ENCODE peak calls at places on chromosomes 6 and 20, in five cellular contexts. H is breast epithelium, U is GM12878, L is HepG2, Y is sigmoid colon. F is an unnamed sample.

GRCh38 chr6:31042801-31043200 is 32.5 kb downstream of the MUC22 start:
- DNase-seq in H (peak; percentile 52), U (no peak), L (peak; percentile 56), Y (no peak), F (no peak)

GRCh38 chr6:115323001-115323400 is 737.7 kb downstream of the FRK start:
- DNase-seq in H (no peak), U (no peak), L (no peak), Y (no peak), F (no peak)

GRCh38 chr6:136669299-136669699 is 119.1 kb upstream of the MAP7 start:
- DNase-seq in H (no peak), U (no peak), L (peak; percentile 19), Y (no peak), F (no peak)

GRCh38 chr20:15496501-15497039 is 1076.7 kb downstream of the KIF16B start:
- DNase-seq in H (no peak), U (no peak), L (no peak), Y (no peak), F (no peak)

GRCh38 chr6:167699141-167700036 is 127.3 kb upstream of the AFDN start:
- DNase-seq in H (peak; percentile 48), U (peak; percentile 27), L (no peak), Y (peak; percentile 82), F (peak; percentile 86)

GRCh38 chr20:61934716-61935530 is 130.8 kb downstream of the TAF4 start:
- DNase-seq in H (no peak), U (no peak), L (no peak), Y (peak; percentile 25), F (peak; percentile 54)

GRCh38 chr6:87803784-87804183 is 101.8 kb upstream of the AKIRIN2 start:
- DNase-seq in H (no peak), U (no peak), L (no peak), Y (no peak), F (no peak)

GRCh38 chr6:35602133-35602946 is 86.4 kb downstream of the FKBP5 start:
- DNase-seq in H (peak; percentile 59), U (no peak), L (peak; percentile 35), Y (peak; percentile 81), F (no peak)

GRCh38 chr6:40582892-40583291 is 4.3 kb downstream of the LRFN2 start:
- DNase-seq in H (no peak), U (no peak), L (no peak), Y (no peak), F (no peak)

GRCh38 chr20:34530342-34530741 is 14.1 kb downstream of the DYNLRB1 start:
- DNase-seq in H (no peak), U (no peak), L (no peak), Y (peak; percentile 39), F (peak; percentile 30)

GRCh38 chr6:168158280-168158979 is 79.4 kb upstream of the FRMD1 start:
- DNase-seq in H (peak; percentile 50), U (no peak), L (no peak), Y (peak; percentile 56), F (no peak)

GRCh38 chr6:156970595-156971112 is 193.5 kb downstream of the ARID1B start:
- DNase-seq in H (no peak), U (no peak), L (no peak), Y (no peak), F (no peak)

GRCh38 chr20:41428285-41428684 is 61.7 kb upstream of the EMILIN3 start:
- DNase-seq in H (no peak), U (no peak), L (peak; percentile 87), Y (no peak), F (no peak)

GRCh38 chr6:4059115-4059777 is 19.7 kb downstream of the FAM217A start:
- DNase-seq in H (no peak), U (no peak), L (peak; percentile 76), Y (no peak), F (no peak)

GRCh38 chr20:11922561-11922960 is 4.9 kb downstream of the BTBD3 start:
- DNase-seq in H (peak; percentile 51), U (no peak), L (no peak), Y (no peak), F (no peak)

GRCh38 chr20:39069976-39070375 is 107.8 kb downstream of the DHX35 start:
- DNase-seq in H (no peak), U (no peak), L (no peak), Y (no peak), F (no peak)

GRCh38 chr20:32528291-32528891 is 56.7 kb downstream of the NOL4L start:
- DNase-seq in H (no peak), U (no peak), L (no peak), Y (no peak), F (no peak)

GRCh38 chr6:47083586-47084047 is 41.5 kb upstream of the ADGRF1 start:
- DNase-seq in H (peak; percentile 81), U (no peak), L (peak; percentile 86), Y (peak; percentile 98), F (peak; percentile 91)

GRCh38 chr6:30885999-30886896 is 1.9 kb downstream of the DDR1 start:
- DNase-seq in H (peak; percentile 97), U (no peak), L (peak; percentile 95), Y (peak; percentile 89), F (peak; percentile 88)

GRCh38 chr6:12200025-12200424 is 90.1 kb upstream of the EDN1 start:
- DNase-seq in H (no peak), U (no peak), L (no peak), Y (no peak), F (no peak)

GRCh38 chr6:53327017-53327395 is 21.7 kb downstream of the ELOVL5 start:
- DNase-seq in H (no peak), U (no peak), L (no peak), Y (no peak), F (no peak)

GRCh38 chr6:56040271-56040670 is 164.9 kb upstream of the BMP5 start:
- DNase-seq in H (no peak), U (no peak), L (no peak), Y (no peak), F (no peak)

GRCh38 chr20:40698744-40699143 is 9.7 kb upstream of the MAFB start:
- DNase-seq in H (no peak), U (no peak), L (no peak), Y (no peak), F (no peak)

GRCh38 chr6:35473849-35474128 is 5.6 kb downstream of the RPL10A start:
- DNase-seq in H (no peak), U (no peak), L (no peak), Y (no peak), F (no peak)

GRCh38 chr6:107355659-107356058 is 103.7 kb downstream of the PDSS2 start:
- DNase-seq in H (no peak), U (no peak), L (no peak), Y (no peak), F (no peak)

GRCh38 chr6:89298680-89299450 is 16.2 kb downstream of the GABRR2 start:
- DNase-seq in H (no peak), U (peak; percentile 52), L (peak; percentile 51), Y (no peak), F (no peak)

GRCh38 chr6:110337481-110337880 is 20.7 kb downstream of the METTL24 start:
- DNase-seq in H (no peak), U (no peak), L (no peak), Y (no peak), F (no peak)

GRCh38 chr6:80366721-80367120 is 260.2 kb downstream of the BCKDHB start:
- DNase-seq in H (no peak), U (no peak), L (no peak), Y (no peak), F (no peak)

GRCh38 chr6:116572162-116572561 is 858 bp downstream of the RWDD1 start:
- DNase-seq in H (no peak), U (no peak), L (peak; percentile 50), Y (peak; percentile 65), F (no peak)

GRCh38 chr6:116575227-116575626 is 3.9 kb downstream of the RWDD1 start:
- DNase-seq in H (no peak), U (no peak), L (no peak), Y (no peak), F (no peak)

GRCh38 chr6:116579143-116579542 is 7.8 kb downstream of the RWDD1 start:
- DNase-seq in H (no peak), U (no peak), L (no peak), Y (no peak), F (no peak)

GRCh38 chr6:116580198-116580597 is 8.9 kb downstream of the RWDD1 start:
- DNase-seq in H (no peak), U (no peak), L (no peak), Y (no peak), F (no peak)

DNA sequence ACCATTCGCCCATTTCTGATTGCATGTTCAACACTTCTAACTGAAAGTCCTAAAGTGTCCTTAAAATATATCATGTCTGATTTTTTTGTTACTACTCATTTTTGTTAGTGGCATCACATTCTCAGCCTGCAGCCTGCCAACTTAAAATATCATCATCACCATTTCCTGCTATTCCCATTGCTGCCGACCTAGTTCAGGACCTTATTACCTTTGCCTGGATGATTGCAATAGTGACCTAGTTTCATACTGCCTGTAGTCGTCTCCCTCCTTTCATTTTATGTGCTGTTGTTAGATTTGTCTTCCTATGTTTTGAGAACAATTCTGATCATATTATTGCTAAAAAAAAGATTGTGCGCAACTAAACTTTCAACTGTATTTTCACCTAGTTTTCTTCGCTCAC is 6.2 kb downstream of the RWDD1 start:
- DNase-seq in H (no peak), U (no peak), L (no peak), Y (no peak), F (no peak)
- H3K36me3 ChIP-seq in H (no peaks in the 10 kb centered on the region), U (peaks cover 12% of the 10 kb centered on the region), L (peaks cover 1% of the 10 kb centered on the region), Y (no peaks in the 10 kb centered on the region), F (peaks cover 18% of the 10 kb centered on the region)

GRCh38 chr6:43181942-43182860 is at the start of gene CUL9:
- DNase-seq in H (peak; percentile 79), U (peak; percentile 31), L (peak; percentile 60), Y (peak; percentile 93), F (peak; percentile 91)
- TF ChIP-seq POLR2A in H (no peak), U (peak; percentile 89), L (peak; percentile 62), Y (peak; percentile 47), F (peak; percentile 45)

GRCh38 chr6:21594427-21595264 is 1.1 kb downstream of the SOX4 start:
- DNase-seq in H (peak; percentile 60), U (no peak), L (peak; percentile 29), Y (peak; percentile 81), F (peak; percentile 86)
- TF ChIP-seq POLR2AphosphoS5 in H (peak; percentile 78), U (peak; percentile 23), L (no peak), Y (peak; percentile 37), F (no peak)

GRCh38 chr6:152984387-152984872 is 1.6 kb upstream of the FBXO5 start:
- DNase-seq in H (no peak), U (peak; percentile 51), L (no peak), Y (no peak), F (no peak)
- H3K36me3 ChIP-seq in H (no peaks in the 10 kb centered on the region), U (peaks cover 8% of the 10 kb centered on the region), L (no peaks in the 10 kb centered on the region), Y (no peaks in the 10 kb centered on the region), F (no peaks in the 10 kb centered on the region)

F was measured in suprapubic skin.